ENCODE peak calls at places on chromosomes 6 and 20, in ten cellular contexts. R is NAMALWA; Q is progenitor cell of endocrine pancreas; J is stimulated activated naive CD8-positive, alpha-beta T cell treated with anti-CD3 and anti-CD28 coated beads, Interleukin-15, Interleukin-2, amounts not matched to agents 100 U/mL and 50 U/mL, for 24 hours; E is Right ventricle myocardium superior; Z is substantia nigra; U is HTR-8/SVneo; Y is GM12891; O is AG08395; N is OCI-M1. D is an unnamed sample.

GRCh38 chr20:9626357-9626756 is 112.0 kb downstream of the LAMP5 start:
- DNase-seq in Y (no peak), O (no peak), U (no peak), Q (no peak), E (no peak), J (no peak), R (no peak), N (no peak), Z (no peak), D (no peak)

GRCh38 chr6:921400-921799 is 228.5 kb upstream of the EXOC2 start:
- DNase-seq in Y (no peak), R (no peak), E (no peak), O (no peak), J (no peak), N (no peak), Z (no peak), Q (no peak), U (no peak), D (no peak)

GRCh38 chr6:144835322-144835721 is 550.2 kb downstream of the UTRN start:
- DNase-seq in J (no peak), R (no peak), E (no peak), Z (no peak), N (no peak), O (no peak), Q (no peak), U (no peak), Y (no peak), D (no peak)

GRCh38 chr6:842141-842540 is 149.2 kb upstream of the EXOC2 start:
- DNase-seq in E (no peak), R (no peak), Z (no peak), N (no peak), U (no peak), O (no peak), Y (no peak), J (no peak), Q (no peak), D (peak; percentile 1)

GRCh38 chr6:46352541-46353267 is 138.5 kb downstream of the RCAN2 start:
- DNase-seq in Z (no peak), R (peak; percentile 4), O (no peak), N (peak; percentile 35), Y (no peak), Q (no peak), J (no peak), E (no peak), U (no peak), D (peak; percentile 5)

GRCh38 chr6:110935171-110935570 is 23.3 kb upstream of the GTF3C6 start:
- DNase-seq in E (no peak), O (no peak), Q (no peak), N (no peak), Y (no peak), J (no peak), Z (no peak), R (no peak), U (no peak), D (no peak)

GRCh38 chr6:122007366-122007765 is 392.1 kb upstream of the HSF2 start:
- DNase-seq in U (no peak), O (no peak), J (no peak), R (no peak), Y (no peak), N (peak; percentile 19), Z (no peak), E (no peak), Q (no peak), D (no peak)

GRCh38 chr20:16554766-16555543 is 18.3 kb downstream of the KIF16B start:
- DNase-seq in O (no peak), U (no peak), Q (no peak), E (no peak), Z (no peak), Y (no peak), N (no peak), R (no peak), J (no peak), D (no peak)

GRCh38 chr6:86856937-86857563 is 80.3 kb upstream of the HTR1E start:
- DNase-seq in R (peak; percentile 72), Y (peak; percentile 2), U (peak; percentile 3), Q (peak; percentile 22), O (peak; percentile 2), N (peak; percentile 71), Z (peak; percentile 1), E (no peak), J (peak; percentile 41), D (peak; percentile 23)

GRCh38 chr6:162871966-162872365 is 144.2 kb downstream of the PACRG start:
- DNase-seq in O (no peak), Q (no peak), R (no peak), E (no peak), N (peak; percentile 6), Y (no peak), U (no peak), Z (no peak), J (no peak), D (no peak)

GRCh38 chr6:137013738-137014602 is 30.8 kb downstream of the IL20RA start:
- DNase-seq in N (peak; percentile 65), J (no peak), Z (no peak), U (peak; percentile 35), O (peak; percentile 68), R (peak; percentile 33), E (no peak), Q (no peak), Y (no peak), D (peak; percentile 82)

GRCh38 chr20:36482044-36482473 is 59.3 kb upstream of the MYL9 start:
- DNase-seq in J (no peak), E (peak; percentile 67), Q (no peak), Z (peak; percentile 84), N (no peak), Y (no peak), U (no peak), R (no peak), O (no peak), D (peak; percentile 96)

GRCh38 chr6:48825501-48826317 is 637.3 kb downstream of the MMUT start:
- DNase-seq in J (no peak), O (no peak), N (no peak), Y (no peak), R (no peak), Q (no peak), U (peak; percentile 4), E (no peak), Z (no peak), D (peak; percentile 4)

GRCh38 chr6:17972074-17972966 is 15.1 kb downstream of the KIF13A start:
- DNase-seq in Q (no peak), O (no peak), R (no peak), Z (no peak), J (no peak), U (no peak), Y (no peak), N (peak; percentile 68), E (no peak), D (no peak)

GRCh38 chr6:131819507-131820228 is 11.8 kb downstream of the ENPP1 start:
- DNase-seq in O (no peak), R (peak; percentile 4), N (peak; percentile 88), Z (no peak), E (no peak), Y (no peak), U (no peak), Q (no peak), J (no peak), D (peak; percentile 86)

GRCh38 chr6:94494500-94494899 is 1075.1 kb upstream of the EPHA7 start:
- DNase-seq in N (no peak), R (no peak), Z (no peak), E (no peak), J (no peak), U (no peak), Y (no peak), O (no peak), Q (no peak), D (no peak)

D was measured in myocyte.